ENCODE peak calls at places on chromosomes 13 and 19, in nine cellular contexts. N is heart left ventricle, V is sigmoid colon, A is Caco-2, G is suprapubic skin, S is SK-N-SH, Z is astrocyte, D is esophagus squamous epithelium, C is mammary epithelial cell. F is an unnamed sample.
A peak's percentile ranks its signal among the peaks of the same experiment; 100 is the strongest.

GRCh38 chr13:107554355-107554905 is 660.9 kb downstream of the LIG4 start:
- DNase-seq in C (no peak), Z (no peak), S (no peak), A (no peak), G (no peak), V (no peak), D (no peak), N (no peak), F (no peak)

GRCh38 chr19:35049456-35049855 is 7.9 kb downstream of the HPN start:
- DNase-seq in G (no peak), S (no peak), Z (no peak), V (no peak), C (no peak), N (no peak), A (no peak), D (no peak), F (no peak)

GRCh38 chr13:84528408-84529055 is 646.3 kb upstream of the SLITRK1 start:
- DNase-seq in G (no peak), D (no peak), N (no peak), V (no peak), A (no peak), C (no peak), Z (no peak), S (no peak), F (no peak)

GRCh38 chr19:13847033-13847899 is 29.7 kb upstream of the NANOS3 start:
- DNase-seq in S (peak; percentile 91), C (peak; percentile 89), Z (peak; percentile 82), A (peak; percentile 94), N (peak; percentile 98), G (peak; percentile 98), V (peak; percentile 98), D (no peak), F (peak; percentile 93)

GRCh38 chr13:31755803-31756212 is 16.5 kb downstream of the RXFP2 start:
- DNase-seq in Z (peak; percentile 66), S (no peak), G (no peak), V (no peak), N (no peak), D (no peak), C (no peak), A (no peak), F (no peak)

GRCh38 chr19:615619-616018 is 17.7 kb downstream of the POLRMT start:
- DNase-seq in N (no peak), C (no peak), D (no peak), Z (no peak), V (no peak), G (no peak), S (no peak), A (no peak), F (no peak)

GRCh38 chr19:39390460-39390758 is 497 bp downstream of the PAF1 start:
- DNase-seq in S (no peak), A (no peak), Z (peak; percentile 52), C (peak; percentile 78), G (no peak), D (no peak), V (peak; percentile 91), N (no peak), F (peak; percentile 75)

GRCh38 chr13:26529441-26529840 is 28.0 kb upstream of the WASF3 start:
- DNase-seq in V (no peak), N (peak; percentile 45), Z (peak; percentile 46), G (no peak), A (peak; percentile 67), C (peak; percentile 37), D (no peak), S (no peak), F (no peak)

GRCh38 chr19:44260343-44260681 is 626 bp downstream of the ZNF233 start:
- DNase-seq in D (no peak), G (no peak), N (no peak), Z (no peak), V (no peak), A (no peak), C (no peak), S (peak; percentile 21), F (no peak)

GRCh38 chr19:44255705-44256411 is 3.8 kb upstream of the ZNF233 start:
- DNase-seq in V (no peak), Z (no peak), S (no peak), D (no peak), C (no peak), A (no peak), G (no peak), N (no peak), F (no peak)

GRCh38 chr19:44258139-44258538 is 1.5 kb upstream of the ZNF233 start:
- DNase-seq in N (no peak), A (no peak), V (no peak), C (no peak), S (no peak), Z (no peak), D (no peak), G (no peak), F (no peak)

GRCh38 chr19:44258835-44259413 is 762 bp upstream of the ZNF233 start:
- DNase-seq in D (no peak), C (no peak), G (no peak), S (no peak), A (no peak), V (no peak), N (no peak), Z (no peak), F (no peak)

GRCh38 chr19:44260695-44261446 is 1.2 kb downstream of the ZNF233 start:
- DNase-seq in D (no peak), C (no peak), Z (no peak), A (no peak), V (no peak), N (no peak), S (no peak), G (no peak), F (no peak)
- H3K9me3 ChIP-seq in D (no peaks in the 10 kb centered on the region), C (peaks cover 2% of the 10 kb centered on the region), Z (no peaks in the 10 kb centered on the region), A (peaks cover 7% of the 10 kb centered on the region), V (peaks cover 8% of the 10 kb centered on the region), N (peaks cover 17% of the 10 kb centered on the region), S (peaks cover 5% of the 10 kb centered on the region), G (peaks cover 41% of the 10 kb centered on the region), F (peaks cover 14% of the 10 kb centered on the region)

GRCh38 chr19:19823916-19824315 is 2.4 kb upstream of the ZNF506 start:
- DNase-seq in V (no peak), S (no peak), D (no peak), C (no peak), A (no peak), Z (no peak), N (no peak), G (no peak), F (no peak)
- H3K9me3 ChIP-seq in V (no peaks in the 10 kb centered on the region), S (peaks cover 8% of the 10 kb centered on the region), D (no peaks in the 10 kb centered on the region), C (peaks cover 27% of the 10 kb centered on the region), A (peaks cover 19% of the 10 kb centered on the region), Z (peaks cover 14% of the 10 kb centered on the region), N (no peaks in the 10 kb centered on the region), G (no peaks in the 10 kb centered on the region), F (peaks cover 2% of the 10 kb centered on the region)

GRCh38 chr13:19052931-19053330 is 128.7 kb downstream of the TUBA3C start:
- DNase-seq in C (no peak), V (no peak), N (no peak), D (no peak), A (no peak), Z (no peak), G (peak; percentile 74), S (no peak), F (no peak)

GRCh38 chr13:19053561-19053960 is 128.1 kb downstream of the TUBA3C start:
- DNase-seq in C (no peak), Z (no peak), S (no peak), G (peak; percentile 53), N (no peak), A (no peak), V (no peak), D (no peak), F (no peak)

GRCh38 chr13:19048381-19048780 is 133.2 kb downstream of the TUBA3C start:
- DNase-seq in S (no peak), G (no peak), C (no peak), V (no peak), N (no peak), A (no peak), D (no peak), Z (no peak), F (no peak)

GRCh38 chr13:19052180-19052579 is 129.4 kb downstream of the TUBA3C start:
- DNase-seq in Z (no peak), C (no peak), S (no peak), G (no peak), V (no peak), N (no peak), A (no peak), D (no peak), F (no peak)

GRCh38 chr13:19050901-19051300 is 130.7 kb downstream of the TUBA3C start:
- DNase-seq in G (no peak), A (no peak), N (no peak), Z (no peak), V (no peak), D (no peak), S (no peak), C (no peak), F (no peak)
- H3K9me3 ChIP-seq in G (no peaks in the 10 kb centered on the region), A (no peaks in the 10 kb centered on the region), N (no peaks in the 10 kb centered on the region), Z (peaks cover 32% of the 10 kb centered on the region), V (no peaks in the 10 kb centered on the region), D (no peaks in the 10 kb centered on the region), S (no peaks in the 10 kb centered on the region), C (peaks cover 70% of the 10 kb centered on the region), F (no peaks in the 10 kb centered on the region)

GRCh38 chr19:52943884-52944643 is 18.6 kb downstream of the ZNF816 start:
- DNase-seq in V (peak; percentile 4), Z (no peak), N (no peak), A (no peak), S (no peak), C (peak; percentile 39), G (peak; percentile 38), D (no peak), F (no peak)

GRCh38 chr19:52948025-52948770 is 14.5 kb downstream of the ZNF816 start:
- DNase-seq in D (no peak), C (no peak), N (no peak), Z (no peak), A (no peak), V (no peak), G (peak; percentile 2), S (no peak), F (no peak)

GRCh38 chr19:52945652-52946321 is 16.9 kb downstream of the ZNF816 start:
- DNase-seq in V (peak; percentile 44), G (peak; percentile 57), D (no peak), S (no peak), C (no peak), Z (no peak), N (no peak), A (no peak), F (no peak)

GRCh38 chr19:52949422-52949821 is 13.3 kb downstream of the ZNF816 start:
- DNase-seq in A (no peak), G (no peak), C (no peak), S (no peak), Z (no peak), N (no peak), V (no peak), D (no peak), F (no peak)

DNA sequence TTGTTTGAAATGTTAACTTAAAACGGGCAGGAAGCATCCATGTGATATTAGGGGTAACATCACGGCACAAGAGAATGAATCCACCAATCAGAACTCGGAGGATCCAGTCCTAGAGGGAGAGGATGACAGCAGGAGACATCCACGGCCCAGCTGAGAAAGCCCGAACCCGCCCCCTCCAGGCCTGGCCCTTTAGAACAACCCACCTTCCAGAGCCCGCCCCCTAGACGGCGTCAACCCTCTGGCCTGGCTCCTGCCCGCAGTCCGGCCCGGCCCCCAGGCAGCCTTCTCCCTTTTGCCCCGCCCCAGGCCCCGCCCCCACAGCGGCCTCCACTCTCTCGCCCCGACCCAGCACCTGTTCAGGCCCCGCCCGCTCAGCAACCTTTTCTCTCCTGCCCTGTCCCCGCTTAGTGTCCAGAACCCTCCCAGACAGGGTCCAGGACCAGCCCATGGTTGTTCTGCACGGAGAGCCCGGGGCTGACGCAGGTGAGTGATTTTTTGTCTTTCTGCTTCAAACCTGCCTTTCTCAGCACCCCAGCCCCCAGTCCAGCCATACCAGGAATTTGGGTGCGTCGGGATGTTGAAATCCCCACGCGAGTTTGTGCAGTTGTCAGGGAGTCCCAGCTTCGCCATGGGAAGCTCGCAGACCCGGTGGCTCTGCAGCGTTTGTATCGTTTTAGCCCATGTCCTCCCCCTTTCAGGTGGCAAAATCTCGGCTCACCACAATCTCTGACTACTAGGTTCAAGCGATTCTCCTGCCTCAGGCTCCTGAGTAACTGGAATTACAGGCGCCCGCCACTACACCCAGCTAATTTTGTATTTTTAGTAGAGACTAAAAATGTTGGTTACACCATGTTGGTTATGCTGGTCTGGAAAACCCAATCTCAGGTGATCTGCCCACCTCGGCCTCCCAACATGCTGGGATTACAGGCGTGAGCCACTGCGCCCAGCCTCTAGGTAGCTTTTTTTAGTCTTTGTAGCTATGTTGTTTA is 16.1 kb downstream of the ZNF816 start:
- DNase-seq in S (peak; percentile 54), C (no peak), A (peak; percentile 58), G (peak; percentile 72), V (peak; percentile 69), N (no peak), D (no peak), Z (no peak), F (no peak)
- H3K9me3 ChIP-seq in S (peaks cover 16% of the 10 kb centered on the region), C (peaks cover 63% of the 10 kb centered on the region), A (peaks cover 68% of the 10 kb centered on the region), G (peaks cover 41% of the 10 kb centered on the region), V (peaks cover 14% of the 10 kb centered on the region), N (peaks cover 23% of the 10 kb centered on the region), D (peaks cover 5% of the 10 kb centered on the region), Z (peaks cover 35% of the 10 kb centered on the region), F (peaks cover 24% of the 10 kb centered on the region)